ENCODE peak calls at places on chromosomes 11 and 22, in seven cellular contexts. P, T, R, N, L, V and X are unnamed samples.

GRCh38 chr11:1505480-1505879 is 18.9 kb upstream of the MOB2 start:
- DNase-seq in L (no peak), R (no peak), P (no peak), N (no peak), V (no peak), T (no peak), X (no peak)

GRCh38 chr11:63583288-63583687 is 20.1 kb upstream of the PLAAT2 start:
- DNase-seq in V (no peak), L (no peak), T (peak), N (no peak), P (no peak), R (no peak), X (no peak)

GRCh38 chr22:25777870-25778269 is 35.9 kb downstream of the MYO18B start:
- DNase-seq in P (peak), V (peak), T (peak), L (no peak), R (peak), N (peak), X (no peak)

GRCh38 chr11:33875621-33876294 is 16.1 kb downstream of the LMO2 start:
- DNase-seq in V (no peak), T (no peak), P (no peak), N (no peak), R (no peak), L (no peak), X (no peak)

GRCh38 chr11:61754534-61755482 is 2.4 kb downstream of the MYRF start:
- DNase-seq in P (no peak), L (peak), V (no peak), T (peak), R (no peak), N (no peak), X (no peak)

GRCh38 chr22:44371741-44372525 is 59.2 kb upstream of the SHISAL1 start:
- DNase-seq in N (no peak), R (no peak), P (no peak), L (no peak), T (no peak), V (no peak), X (no peak)

GRCh38 chr11:57095896-57096295 is 85.9 kb upstream of the LRRC55 start:
- DNase-seq in V (no peak), T (no peak), P (no peak), N (no peak), R (no peak), L (no peak), X (no peak)

GRCh38 chr22:44269117-44269498 is 43.6 kb downstream of the SHISAL1 start:
- DNase-seq in L (no peak), N (no peak), R (no peak), V (no peak), T (no peak), P (no peak), X (no peak)